ENCODE peak calls at places on chromosomes 12 and 14, in eight cellular contexts. U is nucleus accumbens; H is ELF-1; G is small intestine; B is amniotic epithelial cell; M is stimulated activated naive CD4-positive, alpha-beta T cell treated with Interleukin-2 at 50 U/mL for 16 hours; Q is K562; N is neural crest cell. A is an unnamed sample.

GRCh38 chr14:36105401-36105800 is 71.1 kb downstream of the PTCSC3 start:
- DNase-seq in N (no peak), G (no peak), Q (peak), U (no peak), M (no peak), H (peak), B (no peak), A (no peak)

GRCh38 chr14:89422181-89422951 is 5.3 kb upstream of the FOXN3 start:
- DNase-seq in G (peak), H (peak), Q (no peak), B (peak), M (peak), U (no peak), N (no peak), A (no peak)

GRCh38 chr12:124921200-124922008 is 7.0 kb upstream of the UBC start:
- DNase-seq in Q (peak), N (peak), U (no peak), B (peak), G (peak), M (no peak), H (peak), A (peak)

GRCh38 chr12:106845910-106846309 is 71.4 kb downstream of the RIC8B start:
- DNase-seq in H (no peak), Q (peak), M (no peak), U (no peak), N (no peak), G (no peak), B (no peak), A (no peak)

GRCh38 chr12:88242161-88242925 is 100.2 kb downstream of the TMTC3 start:
- DNase-seq in U (no peak), G (no peak), H (no peak), B (peak), N (no peak), Q (peak), M (no peak), A (no peak)

GRCh38 chr12:15520083-15520482 is 197.8 kb downstream of the PTPRO start:
- DNase-seq in B (no peak), N (no peak), G (no peak), H (no peak), Q (no peak), M (no peak), U (no peak), A (no peak)

GRCh38 chr12:108611884-108612415 is 14.1 kb upstream of the TMEM119 start:
- DNase-seq in U (no peak), H (peak), Q (peak), N (peak), M (peak), G (no peak), B (peak), A (peak)

GRCh38 chr12:122207391-122207790 is 3.9 kb downstream of the B3GNT4 start:
- DNase-seq in N (no peak), H (no peak), U (no peak), G (no peak), M (no peak), B (no peak), Q (no peak), A (no peak)

GRCh38 chr12:111506260-111506659 is 92.9 kb downstream of the ATXN2 start:
- DNase-seq in B (no peak), G (no peak), M (no peak), Q (no peak), U (no peak), H (no peak), N (no peak), A (no peak)

GRCh38 chr14:100893228-100893601 is 10.3 kb downstream of the RTL1 start:
- DNase-seq in M (no peak), G (no peak), H (no peak), B (no peak), U (no peak), Q (no peak), N (no peak), A (no peak)

GRCh38 chr12:69343357-69343756 is 4.8 kb upstream of the LYZ start:
- DNase-seq in U (no peak), B (no peak), M (no peak), H (no peak), G (no peak), N (no peak), Q (no peak), A (no peak)

GRCh38 chr12:83753205-83753604 is 1066.5 kb downstream of the TMTC2 start:
- DNase-seq in B (no peak), Q (no peak), H (no peak), U (no peak), N (no peak), M (no peak), G (no peak), A (no peak)

GRCh38 chr14:62304172-62304571 is 542.0 kb downstream of the SNAPC1 start:
- DNase-seq in H (no peak), M (no peak), Q (no peak), U (no peak), B (no peak), N (no peak), G (peak), A (no peak)

GRCh38 chr14:69270795-69271708 is 11.1 kb downstream of the GALNT16 start:
- DNase-seq in H (no peak), M (no peak), G (no peak), U (no peak), N (no peak), B (no peak), Q (no peak), A (peak)

GRCh38 chr12:57738661-57739237 is at the start of gene AGAP2:
- DNase-seq in H (peak), M (no peak), N (peak), U (no peak), Q (peak), G (no peak), B (no peak), A (peak)

GRCh38 chr14:68088463-68088862 is 268.9 kb downstream of the RAD51B start:
- DNase-seq in M (no peak), U (no peak), N (no peak), G (no peak), Q (no peak), B (no peak), H (no peak), A (peak)

GRCh38 chr12:3139760-3140159 is 62.6 kb downstream of the TSPAN9 start:
- DNase-seq in B (no peak), G (no peak), H (no peak), Q (no peak), M (no peak), U (no peak), N (no peak), A (no peak)

GRCh38 chr12:92403210-92404175 is 257.8 kb upstream of the BTG1 start:
- DNase-seq in B (peak), N (no peak), Q (peak), M (peak), H (no peak), G (peak), U (no peak), A (peak)

GRCh38 chr12:30416631-30417030 is 279.0 kb downstream of the IPO8 start:
- DNase-seq in U (no peak), G (no peak), Q (no peak), B (no peak), N (no peak), M (no peak), H (no peak), A (no peak)

GRCh38 chr12:45660330-45660729 is 69.2 kb upstream of the ARID2 start:
- DNase-seq in M (no peak), B (peak), Q (peak), U (no peak), G (no peak), N (no peak), H (peak), A (peak)

GRCh38 chr14:101582294-101582693 is 21.0 kb downstream of the DIO3 start:
- DNase-seq in Q (no peak), N (no peak), M (no peak), G (no peak), B (no peak), U (no peak), H (no peak), A (no peak)

GRCh38 chr12:97425802-97426484 is 36.7 kb upstream of the RMST start:
- DNase-seq in H (no peak), G (no peak), U (no peak), M (no peak), N (no peak), Q (no peak), B (no peak), A (no peak)

GRCh38 chr12:42129595-42130204 is 15.0 kb downstream of the GXYLT1 start:
- DNase-seq in Q (peak), M (no peak), B (peak), H (peak), N (no peak), U (peak), G (peak), A (peak)

GRCh38 chr12:2615665-2616387 is 178.9 kb upstream of the FKBP4 start:
- DNase-seq in G (no peak), U (peak), B (peak), H (peak), Q (no peak), N (no peak), M (no peak), A (no peak)

GRCh38 chr12:81987351-81987750 is 228.2 kb upstream of the PPFIA2 start:
- DNase-seq in M (no peak), H (no peak), U (no peak), Q (no peak), N (no peak), G (no peak), B (no peak), A (no peak)